ENCODE peak calls at places on chromosomes 6 and 20, in five cellular contexts. Z, W, F, A and C are unnamed samples.

GRCh38 chr6:42555477-42556457 is 8.1 kb upstream of the UBR2 start:
- DNase-seq in Z (no peak), A (no peak), W (no peak), F (no peak), C (no peak)

GRCh38 chr6:11806561-11807317 is 28.1 kb upstream of the ADTRP start:
- DNase-seq in A (no peak), Z (no peak), W (no peak), F (peak), C (no peak)

GRCh38 chr20:22557403-22558276 is 26.7 kb downstream of the FOXA2 start:
- DNase-seq in F (no peak), Z (no peak), W (no peak), A (no peak), C (no peak)

GRCh38 chr6:169508452-169508851 is 193.4 kb downstream of the WDR27 start:
- DNase-seq in Z (no peak), F (no peak), A (no peak), W (no peak), C (no peak)

GRCh38 chr6:87660226-87660886 is 41.7 kb downstream of the AKIRIN2 start:
- DNase-seq in A (no peak), Z (no peak), F (no peak), W (no peak), C (no peak)

GRCh38 chr20:43191946-43192847 is 2.5 kb upstream of the PTPRT start:
- DNase-seq in Z (peak), W (peak), A (no peak), F (peak), C (no peak)

GRCh38 chr20:43537921-43538854 is 20.6 kb upstream of the SGK2 start:
- DNase-seq in Z (peak), A (peak), F (no peak), W (peak), C (peak)

GRCh38 chr6:167828325-167828956 is 1.7 kb downstream of the AFDN start:
- DNase-seq in W (no peak), A (no peak), F (no peak), Z (no peak), C (no peak)

GRCh38 chr6:126812651-126813050 is 305.8 kb upstream of the RSPO3 start:
- DNase-seq in W (no peak), Z (no peak), F (no peak), A (no peak), C (no peak)

GRCh38 chr6:129936329-129937165 is 75.4 kb upstream of the TMEM244 start:
- DNase-seq in Z (no peak), W (peak), F (no peak), A (no peak), C (peak)

GRCh38 chr6:24990227-24990843 is 54.6 kb upstream of the RIPOR2 start:
- DNase-seq in W (no peak), F (no peak), Z (no peak), A (no peak), C (no peak)

DNA sequence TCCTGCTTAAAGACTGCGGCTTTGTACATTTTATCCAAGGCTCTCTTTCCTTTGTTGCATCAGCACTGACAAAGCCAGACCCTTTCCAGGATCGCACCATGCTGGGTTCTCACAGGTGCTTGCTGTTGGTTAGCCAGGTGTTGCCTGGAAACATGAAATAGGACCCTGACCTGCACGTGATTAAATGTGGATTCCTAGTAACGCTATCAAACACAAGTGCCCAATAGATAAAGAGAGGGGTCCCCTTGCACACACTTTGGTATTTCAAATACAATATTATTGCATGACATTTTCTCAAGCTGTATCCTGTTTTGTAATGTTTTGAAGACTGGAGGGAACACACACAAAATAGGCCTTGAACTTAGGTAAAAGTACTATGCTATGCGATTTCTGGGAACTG is 73.3 kb downstream of the AKAP12 start:
- DNase-seq in A (no peak), W (no peak), Z (no peak), F (no peak), C (no peak)
- TF ChIP-seq POLR2AphosphoS5 in A (no peak), W (no peak), Z (no peak), F (no peak), C (no peak)

GRCh38 chr6:19771753-19772336 is 65.3 kb upstream of the ID4 start:
- DNase-seq in A (no peak), Z (no peak), F (no peak), W (no peak), C (no peak)

DNA sequence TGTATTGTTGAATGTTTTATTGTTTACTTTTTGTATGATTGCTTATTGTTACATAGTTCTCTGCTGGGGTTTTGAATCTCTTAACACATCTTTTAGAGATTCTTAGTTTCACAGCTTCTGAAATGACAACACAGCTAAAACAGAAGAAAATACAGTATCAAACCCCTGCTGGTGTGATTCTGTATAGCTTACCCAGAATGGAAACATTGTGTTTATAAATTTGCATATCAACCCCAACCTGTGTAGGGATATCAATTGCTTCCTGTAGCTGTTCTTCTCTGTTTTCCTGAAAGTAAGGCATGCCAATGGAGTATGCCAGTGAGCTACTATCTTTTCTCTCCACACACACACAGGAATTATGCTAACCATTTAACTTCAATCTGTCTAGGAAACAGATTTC is 64.3 kb upstream of the ID4 start:
- DNase-seq in F (no peak), Z (no peak), A (no peak), W (no peak), C (no peak)
- TF ChIP-seq CTCF in F (no peak), Z (peak), A (no peak), W (no peak), C (no peak)

GRCh38 chr20:49398401-49399144 is 83.9 kb downstream of the KCNB1 start:
- DNase-seq in F (no peak), A (no peak), Z (no peak), W (peak), C (no peak)
- TF ChIP-seq POLR2AphosphoS5 in F (no peak), A (no peak), Z (no peak), W (no peak), C (no peak)

DNA sequence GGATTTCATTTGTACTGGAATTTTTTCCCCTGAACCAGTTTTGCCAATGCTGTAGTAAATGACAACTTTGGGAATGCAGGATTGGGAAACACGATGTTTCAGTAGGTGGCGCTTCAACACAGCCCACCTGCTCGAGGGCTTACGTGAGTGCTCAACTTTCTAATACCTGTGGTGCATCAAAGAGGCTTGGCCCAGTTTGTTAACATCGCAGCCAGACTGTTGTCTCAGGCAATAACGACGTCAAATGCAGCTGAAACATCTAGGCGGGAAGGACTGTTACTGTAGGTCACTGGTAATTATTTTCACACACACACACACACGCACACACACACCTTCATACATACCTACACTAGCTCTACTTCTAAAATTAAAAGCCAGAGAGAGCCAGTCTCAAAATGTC is 815.5 kb upstream of the SLC35B3 start:
- DNase-seq in Z (peak), F (peak), A (peak), W (no peak), C (peak)
- TF ChIP-seq CTCF in Z (peak), F (peak), A (peak), W (no peak), C (peak)

GRCh38 chr20:48236485-48237055 is 451.3 kb upstream of the SULF2 start:
- DNase-seq in Z (no peak), W (no peak), A (no peak), F (peak), C (no peak)
- TF ChIP-seq POLR2AphosphoS5 in Z (no peak), W (no peak), A (no peak), F (no peak), C (no peak)

DNA sequence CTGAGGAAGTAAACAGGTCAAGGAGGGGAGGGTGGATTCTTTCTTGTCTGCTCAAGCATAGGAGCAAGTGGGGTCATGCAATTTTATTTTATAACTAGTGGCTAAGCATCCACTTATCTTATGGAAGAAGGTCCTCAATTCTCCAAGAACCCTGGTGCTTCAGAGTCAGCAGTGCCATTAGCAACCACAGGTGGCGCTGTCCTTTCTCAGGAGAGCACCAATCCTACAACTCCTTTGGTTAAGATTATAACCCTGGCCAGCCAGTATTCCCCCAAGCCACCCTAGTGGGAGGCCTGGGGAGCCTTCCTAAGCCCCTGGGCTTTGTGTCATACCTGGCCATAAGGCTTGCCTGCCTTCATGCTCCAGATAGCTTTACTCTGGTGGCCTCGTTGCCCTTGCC is 60.7 kb downstream of the PCSK2 start:
- DNase-seq in A (no peak), F (no peak), Z (no peak), W (no peak), C (no peak)
- TF ChIP-seq CTCF in A (no peak), F (no peak), Z (peak), W (no peak), C (no peak)

GRCh38 chr20:47317127-47317895 is 39.2 kb downstream of the ZMYND8 start:
- DNase-seq in F (peak), A (peak), W (peak), Z (no peak), C (peak)
- TF ChIP-seq POLR2AphosphoS5 in F (peak), A (peak), W (peak), Z (peak), C (peak)

GRCh38 chr20:33211817-33212424 is 5.2 kb upstream of the BPIFA3 start:
- DNase-seq in A (peak), Z (peak), F (no peak), W (peak), C (peak)
- TF ChIP-seq CTCF in A (peak), Z (peak), F (no peak), W (peak), C (peak)

GRCh38 chr6:5028301-5028700 is 24.5 kb upstream of the RPP40 start:
- DNase-seq in A (no peak), Z (no peak), F (no peak), W (no peak), C (no peak)

GRCh38 chr6:5029609-5030008 is 25.8 kb upstream of the RPP40 start:
- DNase-seq in Z (no peak), F (no peak), A (no peak), W (no peak), C (no peak)

GRCh38 chr6:5028921-5029320 is 25.1 kb upstream of the RPP40 start:
- DNase-seq in F (no peak), Z (no peak), A (no peak), W (no peak), C (no peak)

GRCh38 chr6:5023923-5024322 is 20.1 kb upstream of the RPP40 start:
- DNase-seq in A (no peak), F (no peak), Z (no peak), W (no peak), C (no peak)

DNA sequence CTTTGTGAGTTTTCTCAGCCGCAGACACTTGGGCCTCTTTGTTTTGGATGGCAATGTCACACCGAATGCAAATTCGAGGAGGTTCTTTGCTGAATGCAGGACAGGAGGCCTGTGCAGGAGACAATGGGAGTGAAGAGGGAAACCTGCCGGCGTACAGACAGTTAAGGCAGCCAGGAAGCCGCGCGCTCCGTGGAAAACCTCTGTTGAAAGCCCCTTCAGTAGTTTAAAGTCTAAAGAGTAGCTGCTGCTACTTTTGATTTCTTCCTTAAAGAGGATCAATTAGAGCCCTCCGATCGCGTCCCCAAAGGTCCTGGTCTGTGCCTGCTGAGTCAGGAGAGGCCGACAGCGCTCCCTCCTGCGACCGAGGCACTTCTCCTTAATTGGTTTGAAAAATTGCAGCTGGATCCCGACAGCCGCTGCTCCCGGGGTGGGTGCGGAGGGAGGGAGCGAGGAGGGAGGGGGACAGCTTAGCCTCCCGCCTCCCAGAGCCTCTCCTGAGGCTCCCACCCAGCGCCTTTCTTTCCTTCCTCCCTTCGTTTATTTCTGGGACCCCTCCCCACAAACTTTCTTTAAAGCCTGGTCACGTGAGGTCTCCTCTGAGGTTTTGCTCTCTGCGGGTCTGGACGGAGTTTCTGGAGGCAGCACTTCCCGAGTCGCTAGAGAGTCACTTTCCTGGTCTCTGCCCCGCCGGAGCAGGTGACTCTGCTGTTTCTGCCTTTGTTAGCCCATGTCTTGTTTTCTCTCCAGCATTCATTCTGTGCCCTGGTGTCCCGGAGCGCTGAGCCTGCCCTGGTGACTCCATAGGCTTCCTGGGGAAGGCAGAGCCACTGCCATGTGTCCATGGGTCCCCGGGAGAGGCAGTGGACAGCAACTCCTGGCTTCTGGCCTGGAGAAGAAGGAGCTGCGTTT is 22.3 kb upstream of the RPP40 start:
- DNase-seq in Z (peak), F (peak), A (peak), W (peak), C (peak)
- TF ChIP-seq POLR2AphosphoS5 in Z (no peak), F (peak), A (peak), W (no peak), C (no peak)

GRCh38 chr20:13883425-13883824 is 98.6 kb downstream of the NDUFAF5 start:
- DNase-seq in Z (no peak), F (no peak), A (no peak), W (no peak), C (no peak)

GRCh38 chr20:13884803-13885202 is 100.0 kb downstream of the NDUFAF5 start:
- DNase-seq in Z (no peak), A (no peak), W (no peak), F (no peak), C (no peak)
- TF ChIP-seq CTCF in Z (no peak), A (no peak), W (no peak), F (no peak), C (no peak)